ENCODE peak calls at places on chromosome 17, in seven cellular contexts. W is iris pigment epithelial cell; Y is activated T-helper 9 cell treated with anti-CD3 and anti-CD28 coated beads, Interleukin-2, amount 50 U/mL, for 16 hours; V is stimulated activated CD4-positive, alpha-beta T cell treated with anti-CD3 and anti-CD28 coated beads, Interleukin-2, amount 100 ng/mL, for 24 hours; F is globus pallidus; K is left colon; E is stimulated activated CD8-positive, alpha-beta memory T cell treated with anti-CD3 and anti-CD28 coated beads, Interleukin-7, amount 100 ng/mL, for 4 hours. H is an unnamed sample.
A peak's percentile ranks its signal among the peaks of the same experiment; 100 is the strongest.

GRCh38 chr17:3556905-3557767 is 476 bp downstream of the TRPV3 start:
- DNase-seq in F (no peak), E (no peak), V (no peak), K (no peak), Y (no peak), W (no peak), H (peak; percentile 4)

GRCh38 chr17:78307887-78308633 is 51.8 kb downstream of the SOCS3 start:
- DNase-seq in K (no peak), Y (no peak), W (no peak), F (no peak), V (no peak), E (no peak), H (no peak)

GRCh38 chr17:9022553-9023388 is 1.5 kb downstream of the NTN1 start:
- DNase-seq in V (no peak), K (no peak), W (peak; percentile 23), F (no peak), E (no peak), Y (no peak), H (peak; percentile 1)

GRCh38 chr17:77424585-77425344 is 284.0 kb downstream of the SEC14L1 start:
- DNase-seq in E (no peak), V (no peak), K (peak; percentile 87), Y (no peak), W (peak; percentile 96), F (peak; percentile 64), H (peak; percentile 86)

GRCh38 chr17:54426287-54426886 is 474.3 kb upstream of the TOM1L1 start:
- DNase-seq in E (no peak), W (peak; percentile 0), V (no peak), F (no peak), K (no peak), Y (no peak), H (no peak)

GRCh38 chr17:81523139-81524062 is 4.8 kb upstream of the FSCN2 start:
- DNase-seq in W (peak; percentile 51), K (no peak), F (peak; percentile 41), E (no peak), V (no peak), Y (no peak), H (peak; percentile 63)

GRCh38 chr17:81909966-81910839 is 996 bp downstream of the PCYT2 start:
- DNase-seq in F (no peak), K (peak; percentile 69), V (no peak), E (no peak), W (no peak), Y (no peak), H (no peak)

GRCh38 chr17:49031965-49032928 is 35.1 kb downstream of the IGF2BP1 start:
- DNase-seq in F (peak; percentile 54), K (no peak), Y (no peak), E (peak; percentile 19), V (peak; percentile 38), W (peak; percentile 76), H (peak; percentile 88)

GRCh38 chr17:61159415-61159814 is 240.2 kb upstream of the TBX2 start:
- DNase-seq in E (no peak), Y (no peak), F (no peak), V (no peak), W (peak; percentile 58), K (no peak), H (no peak)

GRCh38 chr17:78345172-78345571 is 14.7 kb downstream of the SOCS3 start:
- DNase-seq in W (no peak), V (no peak), K (no peak), F (no peak), Y (no peak), E (no peak), H (no peak)

GRCh38 chr17:10266477-10266876 is 68.1 kb upstream of the GAS7 start:
- DNase-seq in K (no peak), V (no peak), W (no peak), E (no peak), Y (no peak), F (no peak), H (no peak)

GRCh38 chr17:48429156-48429555 is 858 bp downstream of the SKAP1 start:
- DNase-seq in V (no peak), W (no peak), Y (no peak), E (no peak), K (no peak), F (no peak), H (no peak)

H was measured in fibroblast of the aortic adventitia.